ENCODE peak calls at places on chromosomes 6 and 20, in five cellular contexts. O is germinal center, X is nucleus accumbens, U is psoas muscle, C is OCI-LY7. P is an unnamed sample.

GRCh38 chr6:70371454-70372105 is 41.7 kb upstream of the FAM135A start:
- DNase-seq in O (peak; percentile 28), X (no peak), U (no peak), C (peak; percentile 68), P (no peak)

GRCh38 chr20:7585126-7585679 is 355.1 kb downstream of the HAO1 start:
- DNase-seq in O (no peak), X (no peak), U (no peak), C (no peak), P (no peak)

GRCh38 chr20:31968299-31969126 is 562 bp downstream of the XKR7 start:
- DNase-seq in O (peak; percentile 91), X (peak; percentile 43), U (peak; percentile 65), C (peak; percentile 74), P (peak; percentile 88)

GRCh38 chr20:43590036-43590391 is 723 bp upstream of the IFT52 start:
- DNase-seq in O (no peak), X (no peak), U (no peak), C (peak; percentile 39), P (peak; percentile 22)

GRCh38 chr20:42204261-42204660 is 586.1 kb upstream of the CHD6 start:
- DNase-seq in O (no peak), X (peak; percentile 36), U (no peak), C (no peak), P (no peak)

GRCh38 chr6:100726741-100727140 is 154.4 kb downstream of the ASCC3 start:
- DNase-seq in O (no peak), X (no peak), U (no peak), C (no peak), P (no peak)

GRCh38 chr6:161233986-161234620 is 39.8 kb downstream of the AGPAT4 start:
- DNase-seq in O (no peak), X (peak; percentile 60), U (peak; percentile 77), C (no peak), P (peak; percentile 85)

GRCh38 chr6:168098431-168098861 is 19.4 kb upstream of the FRMD1 start:
- DNase-seq in O (no peak), X (no peak), U (peak; percentile 11), C (no peak), P (no peak)

GRCh38 chr6:38775870-38776269 is 60.8 kb downstream of the DNAH8 start:
- DNase-seq in O (peak; percentile 28), X (no peak), U (no peak), C (no peak), P (no peak)

GRCh38 chr6:94130458-94130857 is 711.1 kb upstream of the EPHA7 start:
- DNase-seq in O (no peak), X (no peak), U (no peak), C (no peak), P (no peak)

GRCh38 chr6:19837511-19838441 is 606 bp downstream of the ID4 start:
- DNase-seq in O (peak; percentile 9), X (no peak), U (peak; percentile 48), C (peak; percentile 67), P (peak; percentile 67)

GRCh38 chr6:42045538-42046460 is 4.5 kb upstream of the TAF8 start:
- DNase-seq in O (peak; percentile 82), X (peak; percentile 36), U (peak; percentile 87), C (peak; percentile 67), P (peak; percentile 93)

GRCh38 chr6:52664185-52664990 is 6.5 kb upstream of the TMEM14A start:
- DNase-seq in O (peak; percentile 92), X (peak; percentile 81), U (peak; percentile 79), C (peak; percentile 97), P (peak; percentile 80)

GRCh38 chr6:125111219-125111983 is 42.2 kb upstream of the TPD52L1 start:
- DNase-seq in O (no peak), X (no peak), U (no peak), C (no peak), P (no peak)